ENCODE peak calls at places on chromosome 12, in four cellular contexts. One of them, this sample, is unnamed.

GRCh38 chr12:104230304-104230703 is 14.7 kb downstream of the TXNRD1 start:
- DNase-seq in WTC11: no peak
- DNase-seq in K562: no peak
- DNase-seq in H1: no peak
- DNase-seq in this sample: no peak

GRCh38 chr12:110661337-110661972 is 27.5 kb downstream of the HVCN1 start:
- DNase-seq in WTC11: no peak
- DNase-seq in K562: no peak
- DNase-seq in H1: no peak
- DNase-seq in this sample: no peak

GRCh38 chr12:57236925-57237652 is 7.6 kb downstream of the SHMT2 start:
- DNase-seq in WTC11: peak; percentile 28
- DNase-seq in K562: no peak
- DNase-seq in H1: no peak
- DNase-seq in this sample: no peak

GRCh38 chr12:30691122-30691879 is 4.4 kb downstream of the IPO8 start:
- DNase-seq in WTC11: no peak
- DNase-seq in K562: peak; percentile 39
- DNase-seq in H1: no peak
- DNase-seq in this sample: peak; percentile 34

GRCh38 chr12:103715494-103715893 is 125.5 kb downstream of the NT5DC3 start:
- DNase-seq in WTC11: no peak
- DNase-seq in K562: no peak
- DNase-seq in H1: no peak
- DNase-seq in this sample: no peak

GRCh38 chr12:27179399-27180214 is 64.5 kb upstream of the STK38L start:
- DNase-seq in WTC11: no peak
- DNase-seq in K562: no peak
- DNase-seq in H1: no peak
- DNase-seq in this sample: no peak

GRCh38 chr12:104201238-104202001 is 14.2 kb upstream of the TXNRD1 start:
- DNase-seq in WTC11: peak; percentile 50
- DNase-seq in K562: peak; percentile 63
- DNase-seq in H1: no peak
- DNase-seq in this sample: peak; percentile 67

GRCh38 chr12:131249291-131250027 is 295.8 kb downstream of the ADGRD1 start:
- DNase-seq in WTC11: no peak
- DNase-seq in K562: no peak
- DNase-seq in H1: no peak
- DNase-seq in this sample: no peak

GRCh38 chr12:101609198-101609597 is 14.4 kb downstream of the MYBPC1 start:
- DNase-seq in WTC11: no peak
- DNase-seq in K562: no peak
- DNase-seq in H1: no peak
- DNase-seq in this sample: no peak

GRCh38 chr12:54021432-54022013 is 6.7 kb upstream of the HOXC6 start:
- DNase-seq in WTC11: peak; percentile 79
- DNase-seq in K562: no peak
- DNase-seq in H1: no peak
- DNase-seq in this sample: no peak

GRCh38 chr12:27549231-27549800 is 25.3 kb downstream of the PPFIBP1 start:
- DNase-seq in WTC11: no peak
- DNase-seq in K562: no peak
- DNase-seq in H1: no peak
- DNase-seq in this sample: no peak

GRCh38 chr12:7114851-7115250 is 5.8 kb upstream of the C1RL start:
- DNase-seq in WTC11: no peak
- DNase-seq in K562: no peak
- DNase-seq in H1: no peak
- DNase-seq in this sample: no peak

DNA sequence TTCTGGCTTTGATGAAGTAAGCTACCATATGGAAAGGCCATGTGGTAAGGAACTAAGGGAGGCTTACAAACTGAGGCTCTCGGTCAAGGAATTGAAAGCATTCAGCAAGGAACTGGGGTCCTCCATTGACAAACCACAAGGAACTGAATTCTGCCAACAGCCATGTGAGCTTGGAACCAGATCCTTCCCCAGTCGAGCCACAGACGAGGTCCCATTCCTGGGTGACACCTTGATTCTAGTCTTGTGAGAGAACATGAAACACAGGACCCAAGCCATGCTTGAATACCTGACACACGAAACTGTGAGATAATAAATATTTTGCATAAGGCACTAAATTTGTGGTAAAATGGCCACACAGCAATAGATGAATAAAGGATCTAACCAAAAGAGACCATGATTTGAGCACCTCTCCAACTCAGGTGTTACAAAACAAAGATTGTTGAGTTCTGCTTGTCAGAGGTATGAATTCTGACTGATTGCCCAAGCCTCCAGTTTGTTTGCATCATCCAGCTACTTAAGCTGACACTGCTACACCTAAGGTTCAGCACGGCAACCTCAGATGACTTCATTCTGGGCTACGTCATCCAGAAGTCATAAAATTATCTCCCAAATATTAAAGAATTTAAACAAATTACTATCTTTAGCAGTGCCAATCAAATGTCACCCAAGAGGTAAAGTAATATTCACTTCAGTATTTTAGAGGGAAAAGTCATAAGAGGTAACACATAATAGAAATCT is 59.4 kb downstream of the GARIN6 start:
- DNase-seq in WTC11: no peak
- DNase-seq in K562: no peak
- DNase-seq in H1: no peak
- DNase-seq in this sample: no peak
- TF ChIP-seq TEAD4 in WTC11: no peak
- TF ChIP-seq TEAD4 in K562: no peak
- TF ChIP-seq TEAD4 in H1: no peak
- TF ChIP-seq TEAD4 in this sample: no peak

GRCh38 chr12:93733358-93733757 is 56.2 kb downstream of the CRADD start:
- DNase-seq in WTC11: no peak
- DNase-seq in K562: no peak
- DNase-seq in H1: no peak
- DNase-seq in this sample: no peak

GRCh38 chr12:93737457-93738198 is 60.5 kb downstream of the CRADD start:
- DNase-seq in WTC11: no peak
- DNase-seq in K562: no peak
- DNase-seq in H1: no peak
- DNase-seq in this sample: no peak

GRCh38 chr12:93733928-93734327 is 56.8 kb downstream of the CRADD start:
- DNase-seq in WTC11: no peak
- DNase-seq in K562: no peak
- DNase-seq in H1: no peak
- DNase-seq in this sample: no peak

GRCh38 chr12:93736640-93737178 is 59.5 kb downstream of the CRADD start:
- DNase-seq in WTC11: no peak
- DNase-seq in K562: no peak
- DNase-seq in H1: no peak
- DNase-seq in this sample: no peak

GRCh38 chr12:93734784-93735183 is 57.6 kb downstream of the CRADD start:
- DNase-seq in WTC11: no peak
- DNase-seq in K562: no peak
- DNase-seq in H1: no peak
- DNase-seq in this sample: no peak
- TF ChIP-seq TEAD4 in WTC11: no peak
- TF ChIP-seq TEAD4 in K562: no peak
- TF ChIP-seq TEAD4 in H1: no peak
- TF ChIP-seq TEAD4 in this sample: no peak

DNA sequence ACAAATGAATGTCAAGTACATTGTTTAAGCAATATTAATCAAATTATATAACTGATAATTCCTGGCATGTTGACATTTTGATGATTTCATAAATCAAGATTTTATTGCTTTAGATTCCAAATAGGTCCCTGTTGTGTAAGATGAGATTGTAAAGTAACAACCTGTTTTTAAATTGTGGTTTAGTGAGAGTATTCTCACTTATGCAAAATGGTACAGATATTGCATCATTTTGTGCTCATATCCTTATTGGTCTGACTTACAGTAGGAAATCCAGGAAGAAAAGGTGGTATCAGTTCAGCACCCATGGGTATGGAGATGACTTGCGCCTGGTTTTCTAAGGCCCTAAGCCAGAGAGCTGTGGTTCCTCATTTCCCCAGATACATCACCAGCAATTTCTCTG is 165.5 kb downstream of the KIF21A start:
- DNase-seq in WTC11: no peak
- DNase-seq in K562: no peak
- DNase-seq in H1: no peak
- DNase-seq in this sample: no peak
- TF ChIP-seq TEAD4 in WTC11: no peak
- TF ChIP-seq TEAD4 in K562: no peak
- TF ChIP-seq TEAD4 in H1: no peak
- TF ChIP-seq TEAD4 in this sample: no peak

GRCh38 chr12:50732591-50732990 is 31.3 kb upstream of the ATF1 start:
- DNase-seq in WTC11: no peak
- DNase-seq in K562: no peak
- DNase-seq in H1: no peak
- DNase-seq in this sample: no peak

GRCh38 chr12:50739611-50740010 is 24.3 kb upstream of the ATF1 start:
- DNase-seq in WTC11: no peak
- DNase-seq in K562: no peak
- DNase-seq in H1: no peak
- DNase-seq in this sample: no peak

GRCh38 chr12:50740307-50740706 is 23.6 kb upstream of the ATF1 start:
- DNase-seq in WTC11: no peak
- DNase-seq in K562: no peak
- DNase-seq in H1: no peak
- DNase-seq in this sample: no peak

GRCh38 chr12:50733720-50734119 is 30.2 kb upstream of the ATF1 start:
- DNase-seq in WTC11: no peak
- DNase-seq in K562: no peak
- DNase-seq in H1: no peak
- DNase-seq in this sample: no peak

GRCh38 chr12:50734409-50735263 is 29.3 kb upstream of the ATF1 start:
- DNase-seq in WTC11: peak; percentile 30
- DNase-seq in K562: peak; percentile 48
- DNase-seq in H1: no peak
- DNase-seq in this sample: peak; percentile 63
- TF ChIP-seq TEAD4 in WTC11: no peak
- TF ChIP-seq TEAD4 in K562: no peak
- TF ChIP-seq TEAD4 in H1: no peak
- TF ChIP-seq TEAD4 in this sample: no peak

GRCh38 chr12:96720363-96720705 is 186.7 kb upstream of the NEDD1 start:
- DNase-seq in WTC11: peak; percentile 43
- DNase-seq in K562: no peak
- DNase-seq in H1: no peak
- DNase-seq in this sample: no peak
- TF ChIP-seq TEAD4 in WTC11: no peak
- TF ChIP-seq TEAD4 in K562: no peak
- TF ChIP-seq TEAD4 in H1: no peak
- TF ChIP-seq TEAD4 in this sample: no peak

DNA sequence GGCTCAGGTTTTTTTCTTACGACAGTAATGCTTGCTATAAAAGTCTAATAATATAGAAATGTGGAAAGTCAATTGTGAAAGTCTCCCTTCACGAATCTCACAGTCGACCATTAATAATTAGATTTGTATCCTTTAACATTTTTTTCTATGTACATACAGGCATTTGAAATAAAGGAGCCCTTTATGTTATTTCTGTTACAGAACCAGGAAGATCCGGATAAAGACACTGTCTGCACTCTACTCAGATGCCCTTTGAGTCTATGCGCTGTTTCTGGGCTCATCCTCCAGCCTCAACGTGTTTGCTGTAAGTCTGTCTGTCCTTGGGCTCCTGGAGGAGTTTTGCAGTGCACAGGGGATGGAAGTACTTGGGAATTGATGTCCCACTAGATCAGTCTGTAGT is 212.2 kb upstream of the ATP2B1 start:
- DNase-seq in WTC11: no peak
- DNase-seq in K562: no peak
- DNase-seq in H1: no peak
- DNase-seq in this sample: no peak
- TF ChIP-seq TEAD4 in WTC11: no peak
- TF ChIP-seq TEAD4 in K562: no peak
- TF ChIP-seq TEAD4 in H1: no peak
- TF ChIP-seq TEAD4 in this sample: no peak

GRCh38 chr12:4449862-4450222 is 4.2 kb upstream of the FGF6 start:
- DNase-seq in WTC11: no peak
- DNase-seq in K562: no peak
- DNase-seq in H1: no peak
- DNase-seq in this sample: no peak
- TF ChIP-seq TEAD4 in WTC11: no peak
- TF ChIP-seq TEAD4 in K562: no peak
- TF ChIP-seq TEAD4 in H1: no peak
- TF ChIP-seq TEAD4 in this sample: no peak

DNA sequence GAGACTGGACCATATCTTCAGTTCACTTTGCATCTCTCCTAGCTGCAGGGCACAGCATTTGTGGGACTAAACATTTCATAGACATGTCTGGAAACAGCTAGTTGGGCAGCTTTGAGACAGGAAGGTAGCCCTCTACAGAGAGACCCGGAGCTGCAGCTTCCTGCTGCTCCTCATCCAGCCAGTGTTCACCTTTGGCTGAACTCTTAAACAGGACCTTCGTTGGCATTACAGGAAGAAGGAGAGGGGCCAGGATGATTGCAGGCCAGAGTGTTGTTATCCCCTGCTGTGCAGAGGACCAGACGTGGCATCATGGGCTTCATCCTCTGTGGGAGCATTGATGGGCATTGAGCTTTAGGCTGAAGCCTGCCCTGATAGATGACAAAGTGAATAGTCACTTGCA is 52.8 kb downstream of the GNS start:
- DNase-seq in WTC11: no peak
- DNase-seq in K562: no peak
- DNase-seq in H1: no peak
- DNase-seq in this sample: peak; percentile 27
- TF ChIP-seq TEAD4 in WTC11: no peak
- TF ChIP-seq TEAD4 in K562: no peak
- TF ChIP-seq TEAD4 in H1: no peak
- TF ChIP-seq TEAD4 in this sample: no peak

This sample was measured in SK-N-SH.